ENCODE peak calls at places on chromosomes 2 and 18, in ten cellular contexts. I is H9, F is psoas muscle, O is HL-60, E is cardiac muscle cell, L is uterus, D is BJ, N is bronchial epithelial cell, U is mammary epithelial cell, G is RWPE2. R is an unnamed sample. For H3K27me3, the result is how much of the 10 kb centered on the place peaks cover.

GRCh38 chr2:237591021-237591370 is 462 bp upstream of the RAB17 start:
- DNase-seq in I (peak), O (no peak), F (no peak), U (peak), N (peak), G (no peak), E (no peak), L (no peak), D (no peak), R (no peak)

GRCh38 chr2:42547446-42548295 is 20.8 kb upstream of the MTA3 start:
- DNase-seq in I (no peak), E (no peak), U (no peak), G (no peak), D (no peak), N (no peak), O (no peak), L (no peak), F (no peak), R (no peak)

GRCh38 chr2:224359569-224359968 is 42.3 kb downstream of the FAM124B start:
- DNase-seq in U (no peak), N (no peak), O (no peak), E (peak), F (no peak), G (no peak), L (no peak), D (no peak), I (peak), R (no peak)

GRCh38 chr2:169073211-169073971 is 4.0 kb downstream of the DHRS9 start:
- DNase-seq in F (no peak), E (no peak), D (no peak), U (peak), O (no peak), G (no peak), N (no peak), L (no peak), I (no peak), R (no peak)

GRCh38 chr18:42053188-42053781 is 98.3 kb downstream of the PIK3C3 start:
- DNase-seq in F (peak), D (no peak), N (peak), E (peak), U (peak), I (peak), G (no peak), L (peak), O (peak), R (peak)

GRCh38 chr2:227464851-227465250 is 7.1 kb upstream of the AGFG1 start:
- DNase-seq in N (no peak), L (no peak), F (no peak), G (no peak), E (no peak), I (no peak), D (no peak), O (no peak), U (no peak), R (no peak)

GRCh38 chr2:137380610-137381009 is 583.7 kb upstream of the HNMT start:
- DNase-seq in U (peak), O (no peak), F (no peak), E (no peak), D (no peak), I (no peak), N (peak), G (no peak), L (no peak), R (no peak)

GRCh38 chr18:79861687-79862086 is 63.9 kb downstream of the KCNG2 start:
- DNase-seq in D (no peak), I (no peak), O (no peak), G (no peak), E (no peak), N (no peak), F (no peak), U (no peak), L (no peak), R (no peak)

GRCh38 chr18:55287146-55287806 is 300.7 kb downstream of the TCF4 start:
- DNase-seq in U (no peak), N (no peak), F (no peak), D (no peak), L (no peak), G (no peak), I (no peak), O (no peak), E (no peak), R (no peak)

GRCh38 chr2:46803551-46803885 is 112.1 kb downstream of the MCFD2 start:
- DNase-seq in O (no peak), E (no peak), G (no peak), N (no peak), L (no peak), F (no peak), D (no peak), U (no peak), I (no peak), R (no peak)

GRCh38 chr2:187826023-187826422 is 271.8 kb upstream of the TFPI start:
- DNase-seq in O (no peak), G (no peak), I (no peak), U (no peak), N (no peak), E (peak), F (no peak), L (no peak), D (no peak), R (no peak)

GRCh38 chr2:231191896-231192872 is 6.2 kb upstream of the ARMC9 start:
- DNase-seq in O (peak), G (no peak), D (no peak), E (peak), L (peak), U (no peak), N (no peak), F (peak), I (peak), R (no peak)

GRCh38 chr18:48996041-48996440 is 45.3 kb upstream of the SMAD7 start:
- DNase-seq in G (no peak), O (no peak), L (no peak), E (no peak), N (no peak), U (no peak), D (no peak), I (no peak), F (no peak), R (no peak)

GRCh38 chr18:48997681-48997984 is 46.9 kb upstream of the SMAD7 start:
- DNase-seq in F (no peak), I (no peak), O (no peak), L (no peak), U (no peak), N (no peak), G (no peak), D (no peak), E (no peak), R (no peak)

GRCh38 chr18:48997985-48998831 is 47.4 kb upstream of the SMAD7 start:
- DNase-seq in E (peak), F (peak), L (peak), O (no peak), G (peak), U (peak), D (peak), N (peak), I (peak), R (no peak)

GRCh38 chr18:48994926-48995835 is 44.4 kb upstream of the SMAD7 start:
- DNase-seq in E (no peak), D (no peak), L (no peak), O (no peak), G (no peak), F (no peak), U (no peak), I (no peak), N (no peak), R (no peak)

GRCh38 chr18:48996901-48997463 is 46.2 kb upstream of the SMAD7 start:
- DNase-seq in F (no peak), E (no peak), D (peak), N (peak), L (no peak), U (peak), I (no peak), G (no peak), O (no peak), R (no peak)
- TF ChIP-seq CTCF in F (no peak), E (no peak), D (no peak), N (no peak), L (no peak), U (no peak), I (peak), G (no peak), O (no peak), R (no peak)

GRCh38 chr2:104848526-104848925 is 5.4 kb upstream of the POU3F3 start:
- DNase-seq in O (no peak), F (no peak), U (no peak), I (no peak), E (no peak), D (no peak), L (no peak), N (peak), G (no peak), R (no peak)

GRCh38 chr2:104849036-104849551 is 4.8 kb upstream of the POU3F3 start:
- DNase-seq in E (no peak), G (no peak), U (no peak), D (no peak), N (no peak), L (no peak), F (no peak), O (no peak), I (no peak), R (no peak)

GRCh38 chr2:104851236-104852160 is 2.4 kb upstream of the POU3F3 start:
- DNase-seq in D (no peak), L (no peak), U (no peak), F (no peak), N (no peak), O (no peak), G (no peak), I (no peak), E (no peak), R (no peak)

GRCh38 chr2:104849618-104850097 is 4.3 kb upstream of the POU3F3 start:
- DNase-seq in D (no peak), G (no peak), U (peak), E (peak), I (peak), N (peak), L (no peak), O (peak), F (peak), R (peak)

DNA sequence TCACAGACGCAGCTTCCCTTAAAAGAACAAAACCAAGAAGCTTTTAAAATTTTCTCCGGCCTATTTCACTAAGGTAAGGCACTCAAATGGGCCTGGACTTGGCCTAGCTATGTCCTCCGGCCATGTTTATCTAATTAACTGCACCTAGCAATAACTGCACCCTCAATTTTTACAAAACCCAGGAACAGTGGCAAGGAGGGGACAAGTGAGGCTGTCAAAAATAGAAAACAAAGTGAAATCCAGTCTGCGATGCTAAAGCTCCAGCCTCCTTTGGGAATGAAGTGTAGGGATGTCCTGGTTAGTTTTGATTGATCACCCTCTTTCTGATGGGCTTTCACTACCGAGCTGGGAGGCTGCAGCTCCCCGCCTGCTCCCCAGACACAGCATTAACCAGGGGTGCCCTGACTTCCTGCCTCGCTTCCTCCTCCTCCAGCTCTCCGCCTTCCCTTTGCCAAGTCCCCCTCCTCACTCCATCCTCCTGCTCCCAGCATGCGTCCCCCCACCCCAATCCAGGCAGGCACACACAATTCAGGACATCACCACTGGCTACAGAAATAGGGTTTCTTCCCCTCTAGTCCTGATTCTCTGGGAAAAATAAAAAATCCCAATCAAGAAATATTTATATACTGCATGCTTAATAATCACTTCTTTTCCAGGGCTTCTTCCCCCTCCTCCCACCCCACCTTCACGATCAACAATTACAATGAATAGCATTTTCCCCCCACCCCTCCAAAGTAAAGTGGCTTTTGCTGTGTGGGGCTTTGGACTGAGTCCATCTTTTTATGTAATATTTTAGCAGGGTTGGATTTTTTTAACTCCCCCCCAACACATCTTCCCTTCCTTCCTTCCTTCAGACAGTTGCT is 3.4 kb upstream of the POU3F3 start:
- DNase-seq in F (no peak), D (no peak), E (no peak), G (no peak), L (no peak), U (no peak), I (peak), O (no peak), N (no peak), R (no peak)
- H3K27me3 ChIP-seq in F (under half), D (half or more), E (half or more), G (half or more), L (half or more), U (half or more), I (half or more), O (half or more), N (half or more), R (half or more)

GRCh38 chr2:240713928-240714746 is 22.5 kb downstream of the AQP12A start:
- DNase-seq in O (no peak), I (no peak), G (no peak), U (no peak), E (no peak), L (no peak), D (no peak), F (peak), N (no peak), R (no peak)

GRCh38 chr2:240716130-240716798 is 24.6 kb downstream of the AQP12A start:
- DNase-seq in U (no peak), F (peak), N (no peak), L (no peak), O (no peak), I (no peak), E (no peak), G (no peak), D (no peak), R (no peak)

GRCh38 chr2:240713071-240713927 is 21.6 kb downstream of the AQP12A start:
- DNase-seq in I (no peak), F (peak), N (no peak), L (no peak), D (no peak), O (no peak), E (no peak), U (no peak), G (no peak), R (no peak)

GRCh38 chr2:240717181-240717641 is 25.5 kb downstream of the AQP12A start:
- DNase-seq in I (no peak), E (no peak), L (no peak), F (peak), O (no peak), D (no peak), G (no peak), U (no peak), N (no peak), R (no peak)

DNA sequence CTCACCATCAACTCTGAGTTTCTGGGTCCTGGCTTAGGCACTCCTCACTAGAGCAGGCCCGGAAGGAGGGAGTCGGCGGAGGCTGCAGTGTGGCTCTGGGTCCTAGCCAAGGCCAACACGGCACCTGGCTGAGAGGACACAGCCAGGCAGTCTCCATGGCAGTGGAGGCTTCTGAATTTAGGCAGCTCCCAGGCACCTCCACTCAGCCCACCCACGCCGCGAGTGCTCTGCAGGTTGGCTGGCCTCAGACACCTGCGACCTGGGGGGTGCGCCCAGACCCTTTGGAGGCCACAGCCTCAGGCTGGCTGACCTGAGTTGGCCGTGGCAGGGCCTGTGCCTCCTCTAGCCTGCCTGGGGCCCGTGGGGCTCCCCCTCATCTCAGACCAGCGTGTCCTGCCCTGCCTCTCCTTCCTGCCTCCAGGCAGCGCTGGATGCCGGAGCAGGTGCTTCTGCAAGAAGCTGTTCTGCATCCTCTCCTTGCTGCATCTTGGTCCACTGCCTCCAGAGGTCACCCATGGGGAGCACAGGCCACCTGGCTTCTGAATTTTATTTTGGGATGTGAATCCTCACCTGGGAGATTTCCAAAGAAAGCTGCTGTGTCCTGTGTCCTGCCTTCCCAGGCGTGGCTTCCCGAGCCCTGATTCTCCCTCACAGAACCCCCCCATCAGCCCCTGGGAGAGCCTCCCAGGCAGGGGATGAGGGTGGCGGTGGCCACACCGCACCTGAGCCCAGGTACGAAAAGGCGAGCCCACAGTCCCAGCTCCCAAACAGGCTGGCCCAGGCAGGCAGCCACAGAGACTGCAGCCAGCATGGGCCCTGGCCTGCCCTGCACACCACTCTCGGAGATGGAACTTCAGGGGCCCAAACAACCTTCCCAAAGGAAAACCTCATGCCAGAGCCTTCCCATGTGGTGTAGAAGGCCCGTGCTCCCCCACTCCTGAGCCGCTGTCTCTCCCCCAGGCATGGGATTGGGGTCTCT is 23.4 kb downstream of the AQP12A start:
- DNase-seq in G (no peak), E (no peak), F (peak), D (no peak), O (no peak), I (no peak), L (no peak), U (no peak), N (no peak), R (no peak)
- TF ChIP-seq CTCF in G (no peak), E (no peak), F (no peak), D (no peak), O (no peak), I (peak), L (no peak), U (no peak), N (no peak), R (no peak)

GRCh38 chr2:2826209-2826551 is 495.1 kb upstream of the MYT1L start:
- DNase-seq in I (peak), F (no peak), N (no peak), U (no peak), D (no peak), O (no peak), E (no peak), G (no peak), L (no peak), R (no peak)
- H3K27me3 ChIP-seq in I (under half), F (under half), N (under half), U (under half), D (under half), O (under half), E (under half), G (under half), L (under half), R (under half)

GRCh38 chr2:107595749-107596148 is 230.9 kb upstream of the RGPD4 start:
- DNase-seq in E (peak), G (no peak), L (no peak), N (peak), F (no peak), U (peak), O (no peak), D (peak), I (no peak), R (no peak)

GRCh38 chr2:107588960-107589542 is 237.6 kb upstream of the RGPD4 start:
- DNase-seq in F (no peak), E (no peak), D (no peak), O (no peak), L (no peak), U (no peak), I (no peak), G (no peak), N (peak), R (no peak)

GRCh38 chr2:107588181-107588580 is 238.5 kb upstream of the RGPD4 start:
- DNase-seq in N (no peak), L (no peak), I (no peak), E (no peak), D (no peak), F (no peak), U (no peak), G (no peak), O (no peak), R (no peak)

GRCh38 chr2:107592225-107592624 is 234.5 kb upstream of the RGPD4 start:
- DNase-seq in L (no peak), F (no peak), G (no peak), I (no peak), D (no peak), E (no peak), U (no peak), N (no peak), O (peak), R (no peak)

DNA sequence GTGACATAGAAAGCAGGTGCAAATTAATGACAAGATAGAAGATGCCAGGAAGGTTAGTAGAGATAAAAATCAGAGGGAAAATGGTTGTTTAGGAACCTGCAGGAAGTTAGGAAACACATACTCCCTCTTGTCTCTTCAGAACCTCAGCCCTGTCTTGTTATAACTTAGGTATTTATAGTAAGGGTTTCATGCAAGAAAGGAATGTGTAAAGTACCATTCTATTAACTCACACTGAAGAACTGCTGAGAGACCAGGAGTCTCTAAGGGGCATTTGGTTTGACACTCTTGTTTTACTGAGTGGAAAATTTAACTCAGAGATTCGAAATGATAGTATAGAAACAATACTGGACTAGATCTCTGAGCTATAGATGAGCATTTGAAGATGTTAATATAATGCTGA is 235.2 kb upstream of the RGPD4 start:
- DNase-seq in F (no peak), N (no peak), E (no peak), G (no peak), O (no peak), U (no peak), I (no peak), L (no peak), D (peak), R (no peak)
- TF ChIP-seq CTCF in F (no peak), N (no peak), E (no peak), G (no peak), O (no peak), U (no peak), I (no peak), L (no peak), D (no peak), R (no peak)

DNA sequence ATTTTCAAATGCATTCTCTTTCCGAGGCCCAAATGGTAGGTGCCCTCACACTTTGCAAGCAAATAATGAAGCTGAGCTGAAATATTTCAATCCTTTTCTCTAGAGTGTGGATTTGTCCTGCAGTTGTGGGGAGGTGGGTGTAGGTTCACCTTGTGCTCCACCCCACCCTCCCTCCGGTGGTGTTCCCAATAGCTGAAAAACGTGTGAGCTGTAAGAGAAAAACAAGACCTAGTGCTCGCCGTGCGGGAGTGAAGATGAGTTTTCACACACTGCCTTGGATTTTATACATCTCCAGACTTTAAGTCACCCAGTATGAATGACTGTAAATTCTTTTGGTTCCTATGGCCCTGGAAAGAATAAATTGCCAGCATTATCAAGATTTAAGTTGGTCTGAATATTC is 2.0 kb upstream of the SOX11 start:
- DNase-seq in G (no peak), L (no peak), D (no peak), U (no peak), F (no peak), I (no peak), E (no peak), O (no peak), N (no peak), R (no peak)
- H3K27me3 ChIP-seq in G (under half), L (under half), D (under half), U (under half), F (under half), I (under half), E (under half), O (under half), N (under half), R (under half)